ENCODE peak calls at places on chromosomes 5 and 9, in five cellular contexts. S is colonic mucosa, A is uterus, I is esophagus squamous epithelium, Z is GM23338. U is an unnamed sample.

GRCh38 chr5:96336351-96336985 is 96.6 kb downstream of the PCSK1 start:
- DNase-seq in Z (peak; percentile 88), S (peak; percentile 88), A (peak; percentile 42), I (no peak), U (peak; percentile 63)

GRCh38 chr5:17218353-17219005 is 1.0 kb downstream of the BASP1 start:
- DNase-seq in A (peak; percentile 21), I (no peak), S (peak; percentile 19), Z (peak; percentile 50), U (no peak)

GRCh38 chr5:124302504-124302903 is 443.9 kb downstream of the ZNF608 start:
- DNase-seq in S (no peak), Z (no peak), A (no peak), I (no peak), U (no peak)

GRCh38 chr9:1434082-1434481 is 383.9 kb downstream of the DMRT2 start:
- DNase-seq in S (no peak), I (no peak), Z (peak; percentile 37), A (no peak), U (no peak)

GRCh38 chr5:175248416-175248905 is 195.5 kb downstream of the DRD1 start:
- DNase-seq in I (no peak), A (no peak), Z (no peak), S (no peak), U (no peak)

GRCh38 chr5:139670369-139671095 is 22.4 kb downstream of the CXXC5 start:
- DNase-seq in Z (no peak), A (no peak), S (no peak), I (no peak), U (no peak)

GRCh38 chr9:96048954-96049831 is 173.7 kb downstream of the ERCC6L2 start:
- DNase-seq in A (peak; percentile 45), S (no peak), Z (no peak), I (no peak), U (no peak)

GRCh38 chr5:157502143-157502647 is 42.2 kb downstream of the NIPAL4 start:
- DNase-seq in I (no peak), A (no peak), Z (no peak), S (no peak), U (no peak)

GRCh38 chr9:69157751-69158466 is 16.2 kb upstream of the TJP2 start:
- DNase-seq in Z (no peak), S (no peak), I (no peak), A (no peak), U (no peak)

GRCh38 chr9:137679695-137680305 is 61.0 kb downstream of the EHMT1 start:
- DNase-seq in I (no peak), A (no peak), Z (no peak), S (peak; percentile 50), U (no peak)

GRCh38 chr9:137680445-137681358 is 61.9 kb downstream of the EHMT1 start:
- DNase-seq in S (no peak), I (no peak), Z (no peak), A (no peak), U (no peak)

GRCh38 chr9:137685035-137685885 is 66.5 kb downstream of the EHMT1 start:
- DNase-seq in I (no peak), S (no peak), A (no peak), Z (no peak), U (no peak)

GRCh38 chr9:137683307-137683864 is 64.6 kb downstream of the EHMT1 start:
- DNase-seq in Z (no peak), S (no peak), I (no peak), A (no peak), U (no peak)

GRCh38 chr9:137682431-137682991 is 63.7 kb downstream of the EHMT1 start:
- DNase-seq in I (no peak), A (no peak), S (no peak), Z (no peak), U (no peak)
- H3K4me1 ChIP-seq in I (no peaks in the 10 kb centered on the region), A (peaks cover 6% of the 10 kb centered on the region), S (peaks cover 6% of the 10 kb centered on the region), Z (peaks cover 76% of the 10 kb centered on the region), U (peaks cover 15% of the 10 kb centered on the region)

GRCh38 chr9:19161257-19162025 is 34.1 kb upstream of the PLIN2 start:
- DNase-seq in S (peak; percentile 67), Z (peak; percentile 15), I (no peak), A (peak; percentile 60), U (no peak)

GRCh38 chr9:19162956-19163355 is 35.7 kb upstream of the PLIN2 start:
- DNase-seq in I (no peak), S (no peak), A (peak; percentile 45), Z (no peak), U (no peak)

GRCh38 chr9:19156805-19157204 is 29.5 kb upstream of the PLIN2 start:
- DNase-seq in Z (no peak), A (peak; percentile 26), S (no peak), I (no peak), U (no peak)

GRCh38 chr9:19160085-19160484 is 32.8 kb upstream of the PLIN2 start:
- DNase-seq in Z (no peak), S (no peak), I (no peak), A (no peak), U (no peak)

DNA sequence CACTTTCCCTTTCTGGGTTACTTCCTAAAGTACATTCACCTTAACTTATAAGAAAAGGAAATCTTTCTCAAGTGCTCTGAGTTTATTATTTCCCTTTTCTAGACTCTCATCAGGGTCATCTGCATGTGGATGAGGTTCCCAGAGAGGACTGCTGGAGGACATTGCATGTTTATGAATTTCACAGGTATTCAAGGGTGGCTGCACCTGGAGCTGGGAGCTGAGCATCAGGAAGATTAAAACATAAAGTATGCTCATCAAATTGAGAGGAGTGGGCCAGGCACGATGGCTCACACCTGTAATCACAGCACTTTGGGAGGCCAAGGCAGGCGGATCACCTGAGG is 34.7 kb upstream of the PLIN2 start:
- DNase-seq in S (no peak), Z (no peak), A (no peak), I (no peak), U (no peak)
- H3K4me3 ChIP-seq in S (no peak overlapping the region), Z (no peak overlapping the region), A (no peak overlapping the region), I (no peak overlapping the region), U (no peak overlapping the region)

DNA sequence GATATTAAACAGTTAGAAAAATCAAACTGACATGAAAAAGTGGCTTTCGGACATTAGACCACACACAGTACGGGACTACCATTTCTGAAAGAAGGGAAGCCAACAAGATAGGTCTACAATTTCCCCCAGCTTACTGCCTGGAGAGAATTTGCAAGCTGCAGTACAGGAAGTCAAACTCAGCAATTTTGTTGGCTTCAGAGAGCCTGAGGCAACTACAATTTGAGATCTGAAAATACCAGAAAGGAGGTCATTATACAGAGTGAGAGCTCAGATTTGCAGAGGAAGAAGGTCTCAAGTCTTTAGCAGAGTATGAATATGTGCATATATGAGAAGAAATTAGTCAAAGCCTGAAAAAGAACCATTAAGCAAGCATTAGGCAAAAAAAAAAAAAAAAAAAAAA is 83.0 kb downstream of the OXCT1 start:
- DNase-seq in A (no peak), S (no peak), Z (peak; percentile 12), I (no peak), U (no peak)
- H3K27ac ChIP-seq in A (no peak overlapping the region), S (no peak overlapping the region), Z (no peak overlapping the region), I (no peak overlapping the region), U (no peak overlapping the region)

GRCh38 chr5:172839669-172840068 is 5.6 kb downstream of the ERGIC1 start:
- DNase-seq in I (no peak), S (no peak), A (no peak), Z (no peak), U (no peak)
- H3K4me1 ChIP-seq in I (peaks cover 18% of the 10 kb centered on the region), S (peaks cover 27% of the 10 kb centered on the region), A (no peaks in the 10 kb centered on the region), Z (peaks cover 13% of the 10 kb centered on the region), U (peaks cover 7% of the 10 kb centered on the region)

DNA sequence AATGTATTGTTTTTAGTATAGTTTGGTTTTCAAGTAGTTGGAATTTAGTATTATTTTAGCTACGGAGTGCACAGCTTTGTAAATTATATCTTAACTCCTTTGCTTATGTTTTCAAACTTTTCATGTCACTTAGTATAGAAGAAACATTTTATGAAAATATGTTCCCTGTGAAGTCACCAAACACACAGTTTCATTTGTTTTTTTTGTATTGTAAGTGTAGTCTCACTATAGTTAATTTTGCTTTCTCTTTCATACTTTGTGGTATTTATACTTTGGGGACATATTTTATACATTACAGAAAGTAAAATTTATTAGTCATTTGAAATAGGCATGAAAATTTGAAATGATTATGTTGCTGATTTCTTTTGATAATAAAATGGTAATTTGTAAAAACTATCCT is 5.0 kb downstream of the CHSY3 start:
- DNase-seq in I (no peak), A (no peak), S (no peak), Z (no peak), U (no peak)
- H3K4me3 ChIP-seq in I (no peak overlapping the region), A (no peak overlapping the region), S (no peak overlapping the region), Z (no peak overlapping the region), U (no peak overlapping the region)

GRCh38 chr9:134348404-134349155 is 22.3 kb downstream of the RXRA start:
- DNase-seq in Z (no peak), S (no peak), A (no peak), I (no peak), U (no peak)
- H3K27ac ChIP-seq in Z (no peak overlapping the region), S (no peak overlapping the region), A (no peak overlapping the region), I (no peak overlapping the region), U (no peak overlapping the region)